ENCODE peak calls at places on chromosomes 11 and 22, in seven cellular contexts. U is spleen, E is Peyer's patch, B is ovary, P is prostate gland, W is endothelial cell of umbilical vein, Q is adrenal gland. N is an unnamed sample.

GRCh38 chr11:94664336-94664735 is 97.2 kb downstream of the PIWIL4 start:
- DNase-seq in W (peak; percentile 23), E (no peak), Q (no peak), B (no peak), U (no peak), P (no peak), N (no peak)

GRCh38 chr22:49917997-49918910 is at the start of the genes ALG12 and CRELD2:
- DNase-seq in B (peak; percentile 98), U (peak; percentile 98), W (peak; percentile 98), Q (peak; percentile 98), E (peak; percentile 97), P (peak; percentile 99), N (peak; percentile 99)

GRCh38 chr11:73237471-73238290 is 19.6 kb downstream of the P2RY2 start:
- DNase-seq in P (no peak), E (peak; percentile 32), B (no peak), Q (peak; percentile 90), W (peak; percentile 30), U (peak; percentile 71), N (peak; percentile 2)

GRCh38 chr11:68369161-68369560 is 56.8 kb downstream of the LRP5 start:
- DNase-seq in W (no peak), B (no peak), E (no peak), P (no peak), Q (no peak), U (no peak), N (no peak)

GRCh38 chr11:115421338-115422012 is 82.7 kb downstream of the CADM1 start:
- DNase-seq in P (no peak), Q (no peak), U (no peak), E (no peak), W (no peak), B (no peak), N (peak; percentile 18)

GRCh38 chr22:49645791-49646550 is 181.7 kb downstream of the BRD1 start:
- DNase-seq in P (no peak), B (no peak), Q (no peak), U (no peak), E (no peak), W (no peak), N (no peak)

GRCh38 chr11:107018274-107018901 is at the start of gene GUCY1A2:
- DNase-seq in W (no peak), P (peak; percentile 11), E (peak; percentile 43), B (peak; percentile 21), Q (no peak), U (peak; percentile 61), N (peak; percentile 24)

GRCh38 chr11:133903875-133904817 is 52.6 kb downstream of the IGSF9B start:
- DNase-seq in B (no peak), W (no peak), U (peak; percentile 36), P (no peak), Q (peak; percentile 6), E (peak; percentile 8), N (no peak)

GRCh38 chr22:50544078-50544745 is 1.5 kb upstream of the KLHDC7B start:
- DNase-seq in U (peak; percentile 97), W (peak; percentile 53), E (peak; percentile 89), P (peak; percentile 57), Q (peak; percentile 68), B (peak; percentile 62), N (peak; percentile 72)

GRCh38 chr22:45708145-45708544 is 36.5 kb downstream of the ATXN10 start:
- DNase-seq in B (no peak), P (no peak), W (no peak), E (no peak), Q (no peak), U (no peak), N (no peak)
- H3K36me3 ChIP-seq in B (no peaks in the 10 kb centered on the region), P (no peaks in the 10 kb centered on the region), W (peaks cover 2% of the 10 kb centered on the region), E (peaks cover 18% of the 10 kb centered on the region), Q (no peaks in the 10 kb centered on the region), U (peaks cover 85% of the 10 kb centered on the region), N (peaks cover 12% of the 10 kb centered on the region)

GRCh38 chr11:12674571-12674935 is 332 bp downstream of the TEAD1 start:
- DNase-seq in E (no peak), Q (no peak), B (no peak), P (no peak), U (no peak), W (no peak), N (no peak)
- TF ChIP-seq POLR2A in E (no peak), Q (no peak), B (no peak), P (no peak), U (no peak), W (no peak), N (no peak)

GRCh38 chr11:70430671-70431574 is 32.6 kb downstream of the CTTN start:
- DNase-seq in B (no peak), U (no peak), E (no peak), P (no peak), W (no peak), Q (no peak), N (no peak)
- H3K36me3 ChIP-seq in B (no peaks in the 10 kb centered on the region), U (peaks cover 80% of the 10 kb centered on the region), E (peaks cover 92% of the 10 kb centered on the region), P (peaks cover 19% of the 10 kb centered on the region), W (peaks cover 69% of the 10 kb centered on the region), Q (no peaks in the 10 kb centered on the region), N (peaks cover 78% of the 10 kb centered on the region)

GRCh38 chr11:504053-504993 is 2.7 kb downstream of the RNH1 start:
- DNase-seq in U (peak; percentile 89), Q (peak; percentile 61), E (no peak), P (peak; percentile 55), W (peak; percentile 65), B (peak; percentile 60), N (peak; percentile 55)
- TF ChIP-seq POLR2A in U (no peak), Q (peak; percentile 41), E (no peak), P (no peak), W (peak; percentile 74), B (no peak), N (no peak)